ENCODE peak calls at places on chromosomes 5 and 9, in eight cellular contexts. P, Q, U, L, V, I, H and X are unnamed samples.

GRCh38 chr5:78526049-78526525 is 122.5 kb downstream of the LHFPL2 start:
- DNase-seq in U (no peak), V (peak), Q (no peak), I (no peak), H (peak), P (no peak), L (no peak), X (peak)

GRCh38 chr9:2208465-2208864 is 193.3 kb downstream of the SMARCA2 start:
- DNase-seq in V (no peak), Q (no peak), P (no peak), L (no peak), U (no peak), H (no peak), I (no peak), X (no peak)

GRCh38 chr9:3467593-3468219 is 58.1 kb downstream of the RFX3 start:
- DNase-seq in Q (peak), H (peak), I (peak), L (peak), U (peak), V (peak), P (peak), X (peak)

GRCh38 chr5:35924122-35924949 is 14.1 kb downstream of the CAPSL start:
- DNase-seq in H (peak), V (peak), Q (no peak), I (no peak), L (no peak), U (no peak), P (no peak), X (no peak)

GRCh38 chr9:121261107-121261460 is 6.9 kb upstream of the GSN start:
- DNase-seq in Q (no peak), H (no peak), L (peak), V (peak), P (no peak), U (peak), I (no peak), X (no peak)

GRCh38 chr5:138177936-138178515 is 404 bp downstream of the BRD8 start:
- DNase-seq in V (peak), L (no peak), H (peak), P (peak), I (peak), Q (peak), U (no peak), X (peak)

GRCh38 chr5:61953913-61954312 is 352.1 kb upstream of the KIF2A start:
- DNase-seq in H (no peak), P (no peak), V (no peak), U (no peak), Q (no peak), L (no peak), I (no peak), X (no peak)

GRCh38 chr5:175680463-175680862 is 22.6 kb downstream of the HRH2 start:
- DNase-seq in L (no peak), Q (no peak), I (no peak), U (no peak), H (no peak), P (no peak), V (no peak), X (no peak)

GRCh38 chr5:53782620-53783019 is 222.2 kb downstream of the NDUFS4 start:
- DNase-seq in U (no peak), P (no peak), H (peak), Q (no peak), V (no peak), I (no peak), L (no peak), X (no peak)

GRCh38 chr9:78453450-78453849 is 156.5 kb downstream of the PSAT1 start:
- DNase-seq in P (no peak), V (no peak), H (no peak), L (no peak), Q (no peak), U (no peak), I (no peak), X (no peak)

GRCh38 chr9:109923371-109923770 is 143.4 kb downstream of the PALM2AKAP2 start:
- DNase-seq in P (no peak), Q (no peak), L (peak), I (no peak), V (no peak), U (no peak), H (no peak), X (peak)

GRCh38 chr5:139795074-139796001 is at the start of gene PSD2:
- DNase-seq in Q (no peak), V (peak), U (peak), H (no peak), I (peak), L (no peak), P (no peak), X (no peak)

GRCh38 chr9:128917151-128917849 is 3.5 kb upstream of the PHYHD1 start:
- DNase-seq in I (no peak), Q (peak), L (no peak), V (peak), H (peak), U (no peak), P (no peak), X (no peak)

GRCh38 chr9:114413909-114414308 is 26.1 kb upstream of the AKNA start:
- DNase-seq in P (no peak), U (no peak), Q (no peak), I (no peak), H (peak), L (no peak), V (peak), X (no peak)

GRCh38 chr5:139664273-139664693 is 16.1 kb downstream of the CXXC5 start:
- DNase-seq in L (no peak), H (no peak), U (no peak), Q (no peak), P (peak), I (no peak), V (no peak), X (no peak)

GRCh38 chr9:130834371-130835311 is at the start of gene ABL1:
- DNase-seq in I (peak), P (peak), Q (peak), V (peak), H (peak), L (peak), U (peak), X (no peak)